ENCODE peak calls at places on chromosome 16, in ten cellular contexts. D, A, C, U, H, L, S, W, Q and Z are unnamed samples.

GRCh38 chr16:67651847-67652246 is 6.9 kb downstream of the CARMIL2 start:
- DNase-seq in Q (no peak), C (no peak), H (no peak), D (no peak), L (no peak), S (no peak), W (no peak), U (no peak), A (no peak), Z (no peak)

GRCh38 chr16:56475226-56475625 is 23.9 kb downstream of the OGFOD1 start:
- DNase-seq in L (no peak), S (no peak), W (no peak), U (no peak), Q (no peak), D (no peak), H (no peak), A (no peak), C (no peak), Z (no peak)

GRCh38 chr16:86012221-86012620 is 113.3 kb downstream of the IRF8 start:
- DNase-seq in A (no peak), L (no peak), Q (no peak), C (no peak), H (no peak), D (no peak), W (no peak), U (no peak), S (no peak), Z (no peak)

GRCh38 chr16:70454221-70455034 is at the start of gene FCSK:
- DNase-seq in L (peak; percentile 83), U (peak; percentile 7), S (peak; percentile 61), Q (peak; percentile 65), C (peak; percentile 89), A (peak; percentile 61), W (peak; percentile 62), D (peak; percentile 84), H (peak; percentile 59), Z (peak; percentile 30)

GRCh38 chr16:586645-587590 is 2.9 kb upstream of the RAB40C start:
- DNase-seq in D (no peak), L (no peak), S (no peak), C (no peak), W (no peak), Q (no peak), U (no peak), A (no peak), H (no peak), Z (no peak)

GRCh38 chr16:53518550-53519416 is 15.8 kb upstream of the AKTIP start:
- DNase-seq in S (no peak), H (peak; percentile 65), L (peak; percentile 98), W (no peak), D (no peak), Q (peak; percentile 39), A (peak; percentile 50), U (no peak), C (peak; percentile 86), Z (no peak)

GRCh38 chr16:47687694-47688093 is 226.6 kb downstream of the PHKB start:
- DNase-seq in Q (no peak), H (no peak), C (no peak), L (peak; percentile 26), A (no peak), W (no peak), S (no peak), U (no peak), D (no peak), Z (no peak)

GRCh38 chr16:30060354-30061194 is 5.0 kb upstream of the ALDOA start:
- DNase-seq in Q (no peak), D (no peak), A (no peak), C (no peak), S (no peak), L (no peak), H (no peak), W (no peak), U (no peak), Z (peak; percentile 96)

GRCh38 chr16:1556254-1556653 is 22.8 kb downstream of the TMEM204 start:
- DNase-seq in H (no peak), L (no peak), S (no peak), Q (no peak), A (no peak), C (no peak), W (no peak), D (no peak), U (no peak), Z (no peak)

GRCh38 chr16:66551362-66551761 is 1.0 kb upstream of the CKLF start:
- DNase-seq in D (peak; percentile 63), S (peak; percentile 40), U (peak; percentile 9), C (peak; percentile 55), L (peak; percentile 41), H (peak; percentile 58), Q (peak; percentile 32), A (no peak), W (peak; percentile 27), Z (no peak)

GRCh38 chr16:90046122-90046970 is 27.1 kb upstream of the DBNDD1 start:
- DNase-seq in A (no peak), H (no peak), Q (no peak), W (no peak), L (no peak), C (no peak), U (no peak), D (peak; percentile 46), S (no peak), Z (peak; percentile 1)

GRCh38 chr16:89374393-89374948 is 115.9 kb downstream of the ANKRD11 start:
- DNase-seq in Q (no peak), U (no peak), C (no peak), L (no peak), S (no peak), D (peak; percentile 62), A (no peak), W (no peak), H (no peak), Z (peak; percentile 43)